ENCODE peak calls at places on chromosome 10, in four cellular contexts. J, U, L and N are unnamed samples.

GRCh38 chr10:129759214-129760002 is 204.7 kb downstream of the EBF3 start:
- DNase-seq in J (no peak), U (no peak), L (no peak), N (no peak)

GRCh38 chr10:96651998-96652431 is 65.2 kb upstream of the TM9SF3 start:
- DNase-seq in J (no peak), U (no peak), L (no peak), N (no peak)

GRCh38 chr10:123781956-123782500 is 109.6 kb downstream of the CPXM2 start:
- DNase-seq in J (peak), U (no peak), L (no peak), N (peak)

GRCh38 chr10:121811386-121811785 is 116.4 kb downstream of the ATE1 start:
- DNase-seq in J (no peak), U (no peak), L (no peak), N (no peak)

GRCh38 chr10:47050618-47051455 is 139.6 kb downstream of the PTPN20 start:
- DNase-seq in J (no peak), U (no peak), L (peak), N (no peak)

GRCh38 chr10:84432891-84433290 is 104.5 kb downstream of the CCSER2 start:
- DNase-seq in J (peak), U (peak), L (no peak), N (no peak)

GRCh38 chr10:98414932-98415709 is at the start of gene PYROXD2:
- DNase-seq in J (peak), U (peak), L (peak), N (peak)

GRCh38 chr10:113576853-113577252 is 24.0 kb downstream of the HABP2 start:
- DNase-seq in J (peak), U (peak), L (peak), N (peak)

GRCh38 chr10:110279062-110279986 is 25.4 kb downstream of the SMNDC1 start:
- DNase-seq in J (peak), U (peak), L (peak), N (peak)

GRCh38 chr10:34252111-34252510 is 563.0 kb downstream of the PARD3 start:
- DNase-seq in J (no peak), U (no peak), L (peak), N (no peak)

GRCh38 chr10:130017631-130018022 is 53.6 kb upstream of the EBF3 start:
- DNase-seq in J (no peak), U (no peak), L (no peak), N (no peak)

GRCh38 chr10:74977913-74978847 is 133.3 kb upstream of the SAMD8 start:
- DNase-seq in J (no peak), U (no peak), L (no peak), N (no peak)

GRCh38 chr10:10901906-10902305 is 115.8 kb upstream of the CELF2 start:
- DNase-seq in J (no peak), U (no peak), L (no peak), N (no peak)

GRCh38 chr10:110413903-110414562 is 83.7 kb upstream of the DUSP5 start:
- DNase-seq in J (no peak), U (no peak), L (no peak), N (peak)

GRCh38 chr10:28241766-28242399 is 61.0 kb downstream of the MPP7 start:
- DNase-seq in J (peak), U (peak), L (peak), N (peak)

GRCh38 chr10:132120200-132120599 is 54.5 kb downstream of the JAKMIP3 start:
- DNase-seq in J (no peak), U (no peak), L (no peak), N (no peak)

GRCh38 chr10:3091346-3091787 is 24.0 kb downstream of the PFKP start:
- DNase-seq in J (peak), U (peak), L (peak), N (peak)

GRCh38 chr10:16948335-16948734 is 131.1 kb upstream of the RSU1 start:
- DNase-seq in J (no peak), U (no peak), L (no peak), N (no peak)

GRCh38 chr10:75593690-75594556 is 162.5 kb downstream of the LRMDA start:
- DNase-seq in J (no peak), U (no peak), L (no peak), N (no peak)

GRCh38 chr10:130934333-130935035 is 377.0 kb downstream of the TCERG1L start:
- DNase-seq in J (no peak), U (no peak), L (peak), N (no peak)

GRCh38 chr10:46284286-46285229 is 2.2 kb upstream of the ANTXRL start:
- DNase-seq in J (peak), U (peak), L (peak), N (peak)

GRCh38 chr10:76168437-76168836 is 737.0 kb downstream of the LRMDA start:
- DNase-seq in J (no peak), U (no peak), L (no peak), N (no peak)

GRCh38 chr10:43230101-43230908 is 36.6 kb downstream of the RASGEF1A start:
- DNase-seq in J (no peak), U (no peak), L (no peak), N (no peak)

GRCh38 chr10:33143160-33143728 is 185.2 kb upstream of the ITGB1 start:
- DNase-seq in J (peak), U (peak), L (no peak), N (peak)

GRCh38 chr10:119539359-119539651 is 3.2 kb downstream of the RGS10 start:
- DNase-seq in J (no peak), U (no peak), L (no peak), N (no peak)
- H3K4me3 ChIP-seq in J (no peak), U (no peak), L (no peak), N (no peak)

GRCh38 chr10:44911081-44911540 is at the start of gene TMEM72:
- DNase-seq in J (no peak), U (no peak), L (peak), N (no peak)
- H3K4me3 ChIP-seq in J (no peak), U (no peak), L (no peak), N (no peak)

GRCh38 chr10:5547934-5548660 is 23.3 kb downstream of the CALML3 start:
- DNase-seq in J (peak), U (no peak), L (peak), N (no peak)

GRCh38 chr10:5545778-5546710 is 21.3 kb downstream of the CALML3 start:
- DNase-seq in J (peak), U (peak), L (peak), N (no peak)

GRCh38 chr10:5546891-5547683 is 22.3 kb downstream of the CALML3 start:
- DNase-seq in J (peak), U (no peak), L (peak), N (no peak)

GRCh38 chr10:5549462-5550249 is 24.9 kb downstream of the CALML3 start:
- DNase-seq in J (no peak), U (no peak), L (no peak), N (no peak)

DNA sequence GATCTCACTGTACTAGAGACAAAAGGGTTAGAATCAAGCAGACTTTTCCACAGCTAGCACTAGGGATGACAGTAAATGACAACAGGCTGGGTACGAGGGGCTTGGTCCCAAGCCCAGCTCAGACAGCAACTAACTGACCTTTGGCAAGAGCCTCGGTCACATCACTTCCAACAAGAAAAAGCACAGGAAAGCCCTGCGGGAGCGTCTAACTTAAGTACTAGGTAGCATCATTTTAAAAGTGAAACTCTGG is 22.8 kb downstream of the CALML3 start:
- DNase-seq in J (no peak), U (no peak), L (no peak), N (no peak)
- H3K4me3 ChIP-seq in J (peak), U (no peak), L (no peak), N (peak)

GRCh38 chr10:115001506-115002381 is 63.7 kb downstream of the TRUB1 start:
- DNase-seq in J (peak), U (peak), L (no peak), N (peak)
- H3K4me3 ChIP-seq in J (peak), U (no peak), L (no peak), N (peak)

DNA sequence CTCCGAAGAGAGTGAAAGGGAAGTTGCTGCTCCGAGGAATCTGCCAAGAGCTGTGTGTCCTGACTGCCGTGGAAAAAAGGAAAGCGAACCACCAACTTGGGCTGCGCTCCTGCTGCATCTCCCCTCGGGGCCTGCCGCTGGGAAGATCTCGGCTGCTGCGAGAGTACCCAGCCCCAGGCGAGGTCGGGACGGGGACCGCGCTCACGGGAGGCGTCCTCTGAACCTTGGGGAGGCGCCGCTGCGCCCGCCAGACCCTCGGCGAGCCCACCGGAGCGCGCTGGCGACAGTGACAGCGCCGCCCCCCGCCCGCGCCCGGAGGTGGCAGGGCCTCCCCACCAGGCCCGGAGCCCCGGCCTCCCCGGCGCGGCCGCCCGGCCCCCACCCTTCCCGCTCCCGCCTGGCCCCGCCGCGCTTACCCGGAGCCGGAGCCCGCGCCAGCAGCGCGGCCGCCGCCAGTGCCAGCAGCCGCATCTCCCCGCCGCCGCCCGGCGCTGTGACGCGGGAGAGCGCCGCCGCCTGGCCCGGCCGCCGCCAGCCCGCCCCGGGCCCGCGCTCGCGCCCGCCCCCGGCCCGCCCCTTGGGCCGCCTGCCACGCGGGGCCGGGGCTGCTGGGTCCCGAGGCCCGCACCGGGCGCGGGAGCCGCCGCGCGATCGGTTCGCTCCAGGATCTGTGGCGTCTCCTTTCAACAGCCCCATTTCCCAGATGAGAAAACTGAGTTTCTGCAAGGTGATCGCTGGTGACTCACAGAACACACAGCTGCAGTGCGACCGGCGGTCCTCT is at the start of gene VSTM4:
- DNase-seq in J (peak), U (peak), L (peak), N (peak)
- H3K4me3 ChIP-seq in J (peak), U (peak), L (peak), N (peak)

GRCh38 chr10:68103867-68104255 is 5.4 kb upstream of the MYPN start:
- DNase-seq in J (no peak), U (no peak), L (no peak), N (no peak)

GRCh38 chr10:68106656-68107055 is 2.6 kb upstream of the MYPN start:
- DNase-seq in J (peak), U (peak), L (no peak), N (peak)

GRCh38 chr10:68103237-68103866 is 5.9 kb upstream of the MYPN start:
- DNase-seq in J (peak), U (no peak), L (no peak), N (no peak)

GRCh38 chr10:68107651-68108449 is 1.4 kb upstream of the MYPN start:
- DNase-seq in J (no peak), U (no peak), L (no peak), N (no peak)

DNA sequence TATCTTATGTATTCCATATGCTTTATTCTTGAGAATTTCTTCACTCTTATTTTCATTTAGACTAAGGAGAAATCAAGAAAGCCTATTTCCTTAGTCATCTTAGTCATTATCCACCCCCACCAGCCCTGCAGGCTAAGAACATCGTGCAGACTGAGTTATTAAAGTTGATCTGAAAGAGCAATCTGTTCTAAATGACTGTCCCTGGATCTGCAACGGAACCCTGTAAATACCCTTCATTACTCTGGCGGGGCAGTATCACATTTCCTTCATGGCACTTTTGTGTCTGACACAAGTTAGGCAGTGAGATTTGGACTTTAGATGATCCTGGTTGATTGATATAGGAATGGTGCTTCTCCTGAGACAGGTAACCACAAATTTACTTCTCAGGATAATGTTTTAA is 3.5 kb upstream of the MYPN start:
- DNase-seq in J (peak), U (peak), L (no peak), N (peak)
- H3K4me3 ChIP-seq in J (no peak), U (peak), L (no peak), N (peak)

GRCh38 chr10:101833466-101833865 is 10.1 kb downstream of the KCNIP2 start:
- DNase-seq in J (no peak), U (no peak), L (no peak), N (no peak)

GRCh38 chr10:101829561-101830315 is 11.5 kb upstream of the OGA start:
- DNase-seq in J (no peak), U (peak), L (peak), N (no peak)

GRCh38 chr10:101828734-101829551 is 10.7 kb upstream of the OGA start:
- DNase-seq in J (no peak), U (no peak), L (no peak), N (no peak)

GRCh38 chr10:101830322-101831168 is 12.3 kb upstream of the OGA start:
- DNase-seq in J (peak), U (peak), L (peak), N (peak)

GRCh38 chr10:101831169-101831811 is 12.3 kb downstream of the KCNIP2 start:
- DNase-seq in J (no peak), U (no peak), L (no peak), N (no peak)
- H3K4me3 ChIP-seq in J (peak), U (peak), L (no peak), N (peak)

GRCh38 chr10:13528138-13528874 is 508 bp downstream of the BEND7 start:
- DNase-seq in J (no peak), U (no peak), L (peak), N (peak)
- H3K4me3 ChIP-seq in J (peak), U (peak), L (peak), N (peak)

GRCh38 chr10:108167766-108168165 is 1003.3 kb upstream of the SORCS1 start:
- DNase-seq in J (no peak), U (no peak), L (no peak), N (no peak)

GRCh38 chr10:108166401-108166800 is 1001.9 kb upstream of the SORCS1 start:
- DNase-seq in J (no peak), U (no peak), L (no peak), N (no peak)
- H3K4me3 ChIP-seq in J (no peak), U (no peak), L (no peak), N (no peak)